ENCODE peak calls at places on chromosomes 7 and 10, in four cellular contexts. P is K562, I is GM12878, T is HepG2. D is an unnamed sample.

GRCh38 chr10:61933857-61934559 is 32.5 kb downstream of the ARID5B start:
- DNase-seq in P (no peak), I (no peak), T (no peak), D (no peak)

GRCh38 chr7:4523873-4524272 is 158.2 kb upstream of the FOXK1 start:
- DNase-seq in I (no peak), P (no peak), T (no peak), D (no peak)

GRCh38 chr7:106622654-106623314 is 38.2 kb downstream of the CCDC71L start:
- DNase-seq in I (no peak), P (no peak), T (no peak), D (no peak)

GRCh38 chr10:112767156-112767555 is 182.9 kb upstream of the TCF7L2 start:
- DNase-seq in T (no peak), I (no peak), P (no peak), D (peak; percentile 17)

GRCh38 chr10:9792181-9792580 is 1225.5 kb upstream of the CELF2 start:
- DNase-seq in T (no peak), I (no peak), P (no peak), D (no peak)

GRCh38 chr7:134186022-134186421 is 58.9 kb downstream of the LRGUK start:
- DNase-seq in I (no peak), T (no peak), P (no peak), D (no peak)

GRCh38 chr7:99699946-99700345 is 20.1 kb upstream of the CYP3A5 start:
- DNase-seq in P (no peak), I (no peak), T (no peak), D (no peak)

GRCh38 chr10:93390691-93391090 is 91.4 kb downstream of the MYOF start:
- DNase-seq in T (no peak), I (no peak), P (no peak), D (no peak)

GRCh38 chr7:153090757-153091156 is 331.2 kb downstream of the ACTR3B start:
- DNase-seq in I (no peak), P (no peak), T (no peak), D (no peak)

GRCh38 chr7:127708788-127709187 is 56.8 kb downstream of the SND1 start:
- DNase-seq in P (peak; percentile 69), I (peak; percentile 34), T (peak; percentile 57), D (peak; percentile 90)

GRCh38 chr10:42982886-42983594 is 93.8 kb upstream of the RET start:
- DNase-seq in T (no peak), I (no peak), P (no peak), D (no peak)

GRCh38 chr7:143936087-143937009 is 1.3 kb downstream of the OR2F2 start:
- DNase-seq in T (no peak), P (no peak), I (no peak), D (no peak)

GRCh38 chr7:131568953-131569352 is 12.5 kb upstream of the PODXL start:
- DNase-seq in T (no peak), P (no peak), I (no peak), D (no peak)

GRCh38 chr7:94384315-94384714 is 10.4 kb upstream of the COL1A2 start:
- DNase-seq in T (no peak), I (no peak), P (no peak), D (no peak)

GRCh38 chr10:123926401-123927264 is 35.0 kb upstream of the CPXM2 start:
- DNase-seq in T (no peak), I (peak; percentile 5), P (peak; percentile 7), D (no peak)

DNA sequence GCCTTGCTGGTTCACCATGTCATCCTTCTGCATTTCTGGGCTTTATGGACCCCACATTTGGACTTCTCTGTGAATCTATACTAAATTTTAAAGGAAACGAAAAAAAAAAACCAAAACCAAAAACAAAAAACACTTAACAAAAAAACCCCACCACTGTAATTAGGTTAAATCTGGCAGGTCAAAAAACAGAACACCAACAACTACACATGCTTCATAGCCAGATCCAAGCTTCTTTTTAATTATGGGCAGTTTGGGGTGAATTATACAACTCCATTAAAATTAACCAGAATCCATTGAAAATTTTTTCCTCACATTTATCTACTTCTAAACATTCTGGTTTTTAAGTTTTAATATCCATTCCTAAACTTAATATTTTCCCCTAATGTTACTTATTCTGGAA is 58.4 kb downstream of the CDK6 start:
- DNase-seq in P (no peak), I (no peak), T (no peak), D (no peak)
- H4K20me1 ChIP-seq in P (no peaks in the 10 kb centered on the region), I (no peaks in the 10 kb centered on the region), T (peaks cover 18% of the 10 kb centered on the region), D (no peaks in the 10 kb centered on the region)

GRCh38 chr7:158621042-158621441 is 33.4 kb upstream of the PTPRN2 start:
- DNase-seq in T (no peak), P (no peak), I (no peak), D (no peak)
- TF ChIP-seq JUNB in T (no peak), P (no peak), I (no peak), D (no peak)

GRCh38 chr10:101231912-101232689 is 2.8 kb upstream of the LBX1 start:
- DNase-seq in T (no peak), P (no peak), I (no peak), D (no peak)
- H4K20me1 ChIP-seq in T (peaks cover 5% of the 10 kb centered on the region), P (no peaks in the 10 kb centered on the region), I (no peaks in the 10 kb centered on the region), D (peaks cover 15% of the 10 kb centered on the region)

DNA sequence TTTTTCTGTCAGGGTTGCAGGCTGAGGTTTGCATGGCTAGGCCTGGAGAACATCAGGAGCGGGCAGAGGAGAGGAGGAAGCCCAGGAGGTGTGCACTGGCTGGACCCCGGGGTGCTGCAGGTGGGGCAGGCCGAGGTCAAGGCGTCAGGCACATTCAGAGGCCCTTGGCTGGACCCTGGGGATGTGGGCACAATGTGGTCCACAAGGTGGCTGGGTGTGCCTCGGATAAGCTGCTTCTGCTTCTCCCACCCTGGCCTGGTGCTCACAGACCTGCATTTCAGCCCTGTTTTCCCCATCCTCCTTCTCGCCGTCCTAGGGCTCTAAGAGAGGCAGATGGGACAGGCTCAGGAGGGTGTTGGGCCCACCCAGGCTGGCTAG is 108.2 kb downstream of the ADCY1 start:
- DNase-seq in P (no peak), I (no peak), T (no peak), D (no peak)
- TF ChIP-seq JUNB in P (no peak), I (no peak), T (no peak), D (no peak)

GRCh38 chr7:149007615-149008014 is 20.7 kb downstream of the PDIA4 start:
- DNase-seq in T (no peak), P (no peak), I (no peak), D (no peak)
- H4K20me1 ChIP-seq in T (no peaks in the 10 kb centered on the region), P (peaks cover 13% of the 10 kb centered on the region), I (no peaks in the 10 kb centered on the region), D (peaks cover 12% of the 10 kb centered on the region)

D was measured in GM23338.